ENCODE peak calls at places on chromosomes 16 and 17, in eight cellular contexts. O is GM23338; U is NCI-H446; S is endothelial cell; T is iris pigment epithelial cell; A is thoracic aorta; Z is CD4-positive, CD25-positive, alpha-beta regulatory T cell; W is NCI-H2171. B is an unnamed sample.

GRCh38 chr16:58025351-58026138 is at the start of gene MMP15:
- DNase-seq in O (peak; percentile 99), U (peak; percentile 65), S (peak; percentile 80), T (peak; percentile 77), A (no peak), Z (peak; percentile 50), W (peak; percentile 74), B (peak; percentile 69)

GRCh38 chr17:58960068-58960467 is 146.6 kb downstream of the TRIM37 start:
- DNase-seq in O (peak; percentile 50), U (peak; percentile 49), S (no peak), T (peak; percentile 77), A (no peak), Z (no peak), W (no peak), B (peak; percentile 62)

GRCh38 chr16:27844826-27845225 is 218.7 kb downstream of the GSG1L start:
- DNase-seq in O (no peak), U (no peak), S (no peak), T (no peak), A (no peak), Z (no peak), W (no peak), B (no peak)

GRCh38 chr16:11494433-11494832 is 92.3 kb downstream of the LITAF start:
- DNase-seq in O (peak; percentile 45), U (no peak), S (no peak), T (no peak), A (no peak), Z (peak; percentile 20), W (no peak), B (no peak)

GRCh38 chr17:2943971-2944370 is 119.4 kb downstream of the OR1D5 start:
- DNase-seq in O (no peak), U (no peak), S (no peak), T (no peak), A (no peak), Z (no peak), W (no peak), B (no peak)

GRCh38 chr17:48472485-48473281 is 42.7 kb upstream of the SKAP1 start:
- DNase-seq in O (peak; percentile 51), U (no peak), S (no peak), T (peak; percentile 62), A (no peak), Z (no peak), W (no peak), B (no peak)

GRCh38 chr16:87692176-87692575 is 73.6 kb downstream of the KLHDC4 start:
- DNase-seq in O (no peak), U (no peak), S (no peak), T (no peak), A (no peak), Z (no peak), W (no peak), B (no peak)

GRCh38 chr17:76147211-76148014 is 6.4 kb upstream of the FOXJ1 start:
- DNase-seq in O (peak; percentile 48), U (peak; percentile 43), S (no peak), T (peak; percentile 10), A (no peak), Z (no peak), W (no peak), B (peak; percentile 48)

GRCh38 chr16:10608687-10609409 is 28.4 kb upstream of the EMP2 start:
- DNase-seq in O (no peak), U (no peak), S (no peak), T (no peak), A (no peak), Z (no peak), W (no peak), B (peak; percentile 42)

GRCh38 chr16:79618041-79618711 is 17.6 kb upstream of the MAF start:
- DNase-seq in O (no peak), U (no peak), S (no peak), T (no peak), A (no peak), Z (no peak), W (no peak), B (no peak)